ENCODE peak calls at places on chromosome 10, in ten cellular contexts. X is nucleus accumbens; B is right cardiac atrium; W is hypothalamus; R is GM23248; O is RPMI8226; V is NCI-H187 treated with DMSO at 0.1 percent for 48 hours; G is activated effector memory CD4-positive, alpha-beta T cell treated with Interleukin-2 at 50 U/mL for 16 hours; T is neural progenitor cell; N is renal cortical epithelial cell. H is an unnamed sample.

GRCh38 chr10:22834471-22834870 is 93.4 kb upstream of the ARMC3 start:
- DNase-seq in X (no peak), V (no peak), N (no peak), G (no peak), T (no peak), W (no peak), O (no peak), R (no peak), B (no peak), H (no peak)

GRCh38 chr10:122459586-122460273 is 1.6 kb upstream of the HTRA1 start:
- DNase-seq in R (peak; percentile 35), N (no peak), V (no peak), T (no peak), O (no peak), W (no peak), B (no peak), G (no peak), X (no peak), H (no peak)

GRCh38 chr10:17425584-17426262 is 28.7 kb downstream of the ST8SIA6 start:
- DNase-seq in B (peak; percentile 53), R (no peak), N (no peak), O (no peak), T (no peak), X (no peak), V (no peak), G (peak; percentile 58), W (no peak), H (no peak)

GRCh38 chr10:44478040-44478439 is 93.1 kb upstream of the CXCL12 start:
- DNase-seq in W (no peak), V (no peak), T (no peak), B (no peak), R (peak; percentile 86), G (no peak), O (no peak), X (no peak), N (no peak), H (no peak)

GRCh38 chr10:68348265-68348741 is 15.6 kb upstream of the PBLD start:
- DNase-seq in R (peak; percentile 71), W (no peak), G (peak; percentile 18), X (no peak), V (no peak), B (no peak), T (peak; percentile 65), N (peak; percentile 59), O (peak; percentile 33), H (peak; percentile 8)

GRCh38 chr10:59753267-59753666 is at the start of gene MRLN:
- DNase-seq in B (no peak), X (no peak), T (no peak), N (no peak), W (no peak), V (no peak), O (no peak), G (no peak), R (no peak), H (no peak)

GRCh38 chr10:53843691-53844362 is 957.2 kb downstream of the PCDH15 start:
- DNase-seq in B (no peak), G (no peak), O (no peak), R (no peak), T (no peak), V (no peak), X (no peak), N (peak; percentile 56), W (no peak), H (no peak)

GRCh38 chr10:92850186-92850585 is 1.9 kb downstream of the EXOC6 start:
- DNase-seq in V (no peak), W (no peak), N (no peak), R (peak; percentile 16), G (no peak), T (no peak), X (no peak), O (no peak), B (no peak), H (no peak)

GRCh38 chr10:122233857-122234348 is 37.2 kb upstream of the BTBD16 start:
- DNase-seq in B (peak; percentile 39), R (no peak), N (no peak), X (no peak), T (no peak), O (no peak), G (no peak), V (no peak), W (no peak), H (no peak)

GRCh38 chr10:102175415-102175814 is 23.2 kb downstream of the NOLC1 start:
- DNase-seq in O (no peak), V (no peak), X (no peak), W (no peak), T (no peak), G (no peak), B (no peak), N (no peak), R (peak; percentile 82), H (no peak)

GRCh38 chr10:68561804-68562649 is 1.9 kb downstream of the TET1 start:
- DNase-seq in X (no peak), R (peak; percentile 54), O (no peak), G (no peak), V (no peak), T (peak; percentile 70), N (no peak), B (no peak), W (no peak), H (no peak)

GRCh38 chr10:79101560-79101971 is 32.8 kb downstream of the ZMIZ1 start:
- DNase-seq in V (peak; percentile 35), N (no peak), R (no peak), T (no peak), X (no peak), W (no peak), B (no peak), G (no peak), O (peak; percentile 46), H (no peak)

GRCh38 chr10:7272008-7272407 is 138.8 kb downstream of the SFMBT2 start:
- DNase-seq in W (no peak), O (no peak), T (no peak), N (no peak), X (no peak), R (no peak), B (no peak), V (no peak), G (no peak), H (no peak)

GRCh38 chr10:100998183-100998990 is 1.2 kb upstream of the LZTS2 start:
- DNase-seq in X (peak; percentile 90), T (peak; percentile 87), R (peak; percentile 83), N (peak; percentile 53), O (peak; percentile 91), G (peak; percentile 58), W (peak; percentile 41), V (peak; percentile 33), B (peak; percentile 84), H (peak; percentile 44)

H was measured in anterior cingulate cortex.